ENCODE peak calls at places on chromosomes 7 and 10, in six cellular contexts. D is mammary epithelial cell, M is fibroblast of the aortic adventitia, N is epithelial cell of esophagus, A is cardiac fibroblast, G is AG04449. J is an unnamed sample.

GRCh38 chr7:143934526-143935340 is at the start of gene OR2F2:
- DNase-seq in D (no peak), M (peak; percentile 88), N (no peak), A (peak; percentile 85), G (peak; percentile 78), J (peak; percentile 48)

GRCh38 chr7:16564909-16565426 is 38.3 kb downstream of the LRRC72 start:
- DNase-seq in D (peak; percentile 39), M (peak; percentile 72), N (peak; percentile 59), A (peak; percentile 67), G (peak; percentile 9), J (peak; percentile 63)

GRCh38 chr10:47033081-47033480 is 121.9 kb downstream of the PTPN20 start:
- DNase-seq in D (no peak), M (no peak), N (no peak), A (no peak), G (no peak), J (no peak)

GRCh38 chr10:109427421-109427820 is 495.9 kb downstream of the XPNPEP1 start:
- DNase-seq in D (peak; percentile 2), M (peak; percentile 47), N (no peak), A (no peak), G (no peak), J (no peak)

GRCh38 chr10:63738410-63738809 is 217.2 kb downstream of the REEP3 start:
- DNase-seq in D (no peak), M (peak; percentile 54), N (peak; percentile 11), A (peak; percentile 75), G (no peak), J (peak; percentile 61)

GRCh38 chr10:22429146-22429545 is 83.8 kb downstream of the SPAG6 start:
- DNase-seq in D (no peak), M (no peak), N (no peak), A (no peak), G (no peak), J (no peak)

GRCh38 chr7:46007990-46008643 is 87.0 kb upstream of the IGFBP3 start:
- DNase-seq in D (no peak), M (no peak), N (no peak), A (peak; percentile 24), G (no peak), J (no peak)

GRCh38 chr7:135801045-135801693 is 52.6 kb upstream of the FAM180A start:
- DNase-seq in D (peak; percentile 51), M (peak; percentile 84), N (peak; percentile 70), A (peak; percentile 84), G (peak; percentile 5), J (peak; percentile 73)

GRCh38 chr10:35493196-35494118 is 111.7 kb upstream of the GJD4 start:
- DNase-seq in D (peak; percentile 5), M (peak; percentile 45), N (peak; percentile 16), A (no peak), G (no peak), J (no peak)

GRCh38 chr7:111744501-111745155 is 182.3 kb upstream of the IMMP2L start:
- DNase-seq in D (no peak), M (peak; percentile 80), N (peak; percentile 4), A (peak; percentile 38), G (peak; percentile 54), J (peak; percentile 93)

GRCh38 chr7:148473694-148474222 is 116.8 kb upstream of the C7orf33 start:
- DNase-seq in D (no peak), M (no peak), N (no peak), A (no peak), G (no peak), J (no peak)

GRCh38 chr7:158740657-158741293 is 36.2 kb upstream of the NCAPG2 start:
- DNase-seq in D (no peak), M (peak; percentile 93), N (peak; percentile 80), A (peak; percentile 90), G (peak; percentile 51), J (peak; percentile 98)

GRCh38 chr10:18145652-18146051 is 5.4 kb downstream of the CACNB2 start:
- DNase-seq in D (no peak), M (peak; percentile 79), N (peak; percentile 18), A (peak; percentile 67), G (no peak), J (peak; percentile 20)

GRCh38 chr10:120474956-120475355 is 17.9 kb downstream of the PLPP4 start:
- DNase-seq in D (no peak), M (no peak), N (no peak), A (no peak), G (no peak), J (no peak)

GRCh38 chr10:27504007-27504890 is at the start of gene RAB18:
- DNase-seq in D (peak; percentile 97), M (peak; percentile 99), N (peak; percentile 99), A (peak; percentile 99), G (peak; percentile 90), J (peak; percentile 99)
- TF ChIP-seq CTCF in D (no peak), M (peak; percentile 7), N (no peak), A (peak; percentile 21), G (peak; percentile 20), J (no peak)

DNA sequence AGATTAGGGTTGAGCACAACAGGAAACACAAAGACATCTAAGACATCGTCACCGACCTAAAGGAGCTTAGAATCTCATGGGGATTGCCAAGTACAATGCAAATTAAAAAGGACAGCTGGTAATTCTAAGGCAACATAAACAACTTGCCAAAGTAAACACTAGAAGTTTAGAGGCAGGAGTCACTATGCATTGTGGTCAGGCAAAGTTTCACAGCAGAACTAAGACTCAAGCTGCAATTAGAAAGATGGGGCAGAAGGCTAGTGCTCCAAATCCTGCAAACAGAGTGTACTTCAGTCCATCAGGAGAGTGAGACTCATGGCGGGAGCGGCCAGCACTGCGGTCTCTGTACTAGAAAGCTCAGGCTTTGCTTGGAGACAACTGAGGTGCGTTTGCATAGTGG is 52.7 kb downstream of the HIPK2 start:
- DNase-seq in D (peak; percentile 36), M (peak; percentile 66), N (peak; percentile 45), A (peak; percentile 74), G (peak; percentile 65), J (peak; percentile 90)
- H3K4me3 ChIP-seq in D (no peak overlapping the region), M (no peak overlapping the region), N (no peak overlapping the region), A (no peak overlapping the region), G (no peak overlapping the region), J (no peak overlapping the region)

GRCh38 chr10:6657669-6658068 is 77.6 kb upstream of the PRKCQ start:
- DNase-seq in D (no peak), M (no peak), N (no peak), A (no peak), G (no peak), J (no peak)

GRCh38 chr10:6660460-6660859 is 80.4 kb upstream of the PRKCQ start:
- DNase-seq in D (no peak), M (no peak), N (no peak), A (no peak), G (no peak), J (no peak)

DNA sequence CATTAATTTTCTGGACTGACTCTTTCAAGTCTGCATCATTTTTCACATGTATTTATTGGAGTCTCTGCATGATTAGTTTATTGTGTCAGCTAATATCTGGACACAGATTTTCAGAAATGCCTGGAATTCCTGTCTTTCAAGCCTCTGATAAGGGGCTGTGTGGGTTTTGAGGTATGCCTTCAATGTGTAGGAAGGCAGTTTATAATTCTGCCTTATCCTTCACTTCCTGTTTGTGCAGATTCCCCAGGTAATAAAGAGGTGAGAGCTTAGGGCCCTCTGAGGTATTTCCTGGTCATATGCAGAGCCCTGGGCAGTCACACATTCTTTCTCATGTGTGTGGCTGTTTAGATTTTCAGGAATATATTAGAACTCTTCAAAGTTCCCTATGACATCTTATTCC is 79.4 kb upstream of the PRKCQ start:
- DNase-seq in D (no peak), M (no peak), N (peak; percentile 29), A (no peak), G (no peak), J (no peak)
- TF ChIP-seq CTCF in D (no peak), M (no peak), N (no peak), A (no peak), G (no peak), J (no peak)

GRCh38 chr7:37231613-37232012 is 217.1 kb downstream of the ELMO1 start:
- DNase-seq in D (no peak), M (no peak), N (no peak), A (no peak), G (no peak), J (no peak)
- H3K4me3 ChIP-seq in D (no peak overlapping the region), M (no peak overlapping the region), N (no peak overlapping the region), A (no peak overlapping the region), G (no peak overlapping the region), J (no peak overlapping the region)

GRCh38 chr7:81470084-81470723 is 299.6 kb downstream of the HGF start:
- DNase-seq in D (peak; percentile 51), M (peak; percentile 83), N (peak; percentile 78), A (peak; percentile 87), G (no peak), J (peak; percentile 72)
- TF ChIP-seq CTCF in D (peak; percentile 70), M (peak; percentile 82), N (peak; percentile 77), A (peak; percentile 76), G (peak; percentile 72), J (peak; percentile 77)

DNA sequence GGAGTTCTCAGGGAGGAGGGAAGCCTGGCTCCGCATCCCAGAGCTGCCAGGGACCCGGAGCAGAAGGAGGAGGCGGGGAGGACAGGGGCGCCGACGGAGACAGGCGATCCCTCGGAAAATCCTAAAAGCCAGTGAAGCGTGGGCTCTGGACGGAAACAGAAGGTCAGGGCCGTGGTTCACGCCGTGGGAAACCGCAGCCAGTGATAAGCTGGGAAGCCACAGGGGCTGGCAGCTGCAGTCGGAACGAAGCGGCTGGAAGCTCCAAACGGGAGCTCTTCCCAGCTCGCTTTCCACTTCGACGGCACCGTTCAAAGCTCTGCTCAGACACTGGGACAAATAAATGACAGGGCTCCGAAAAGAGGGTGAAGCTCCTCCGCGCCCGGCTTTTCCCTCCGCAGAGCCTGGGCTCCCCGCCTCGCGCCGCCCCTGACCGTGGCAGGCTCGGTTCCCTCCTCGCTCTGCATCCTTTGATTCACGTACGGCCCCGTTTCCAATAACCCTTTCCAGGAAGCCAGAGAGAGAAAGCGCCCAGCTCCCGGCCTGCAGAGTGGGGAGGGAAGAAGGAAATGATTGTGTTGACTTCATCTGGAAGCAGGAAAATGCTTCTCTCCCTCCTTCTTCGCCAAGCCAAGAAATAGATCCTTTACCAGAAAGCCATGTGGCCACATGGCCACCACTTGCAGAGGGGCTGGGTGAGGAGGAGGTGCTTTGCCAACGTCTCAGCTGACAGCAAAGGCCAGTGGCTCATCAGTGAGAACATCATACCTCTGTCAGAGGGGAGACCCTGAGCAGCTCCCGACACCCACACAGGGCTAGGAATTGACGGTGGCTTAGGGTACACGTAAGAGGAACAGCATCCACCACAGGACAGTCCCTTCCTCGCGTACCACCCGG is 57.4 kb downstream of the ADRB1 start:
- DNase-seq in D (no peak), M (peak; percentile 33), N (peak; percentile 27), A (peak; percentile 46), G (no peak), J (peak; percentile 40)
- H3K4me3 ChIP-seq in D (peak overlapping the region; percentile 42), M (peak overlapping the region; percentile 51), N (peak overlapping the region; percentile 28), A (peak overlapping the region; percentile 34), G (peak overlapping the region; percentile 54), J (peak overlapping the region; percentile 35)

DNA sequence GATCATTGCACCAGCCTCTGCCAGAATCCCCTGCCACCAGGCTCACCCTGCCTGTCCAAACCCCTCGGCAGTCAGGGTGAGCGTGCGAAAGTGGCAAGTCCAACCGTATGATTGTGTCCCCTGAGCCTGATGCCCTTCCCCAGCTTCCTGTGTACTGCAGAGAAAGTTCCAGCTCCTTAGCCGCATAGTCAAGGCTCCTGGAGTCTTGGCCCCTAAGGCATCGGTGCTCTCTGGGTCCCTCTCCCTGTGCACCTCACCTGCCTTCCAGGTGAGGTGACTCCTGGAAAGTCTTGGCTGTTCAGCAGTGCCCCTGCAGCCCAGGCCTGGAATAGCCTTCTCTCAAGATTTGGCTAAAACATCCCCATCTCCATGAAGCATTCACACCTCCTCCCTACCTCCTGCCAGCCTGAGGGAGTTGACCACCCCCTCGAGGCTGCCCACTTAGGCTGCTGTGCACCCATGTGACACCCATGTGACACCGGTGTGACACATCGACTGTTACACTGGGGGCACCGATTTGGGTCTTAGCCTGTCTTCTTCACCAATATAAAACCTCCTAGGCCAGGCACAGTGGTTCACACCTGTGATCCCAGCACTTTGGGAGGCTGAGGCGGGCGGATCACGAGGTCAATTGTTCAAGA is 56.2 kb upstream of the ELN start:
- DNase-seq in D (peak; percentile 25), M (no peak), N (peak; percentile 34), A (no peak), G (no peak), J (no peak)
- TF ChIP-seq CTCF in D (peak; percentile 40), M (peak; percentile 16), N (peak; percentile 54), A (peak; percentile 14), G (no peak), J (peak; percentile 20)

GRCh38 chr10:132447446-132448247 is 50.6 kb downstream of the PWWP2B start:
- DNase-seq in D (peak; percentile 97), M (peak; percentile 53), N (peak; percentile 99), A (peak; percentile 52), G (peak; percentile 50), J (peak; percentile 85)
- H3K4me3 ChIP-seq in D (no peak overlapping the region), M (no peak overlapping the region), N (peak overlapping the region; percentile 53), A (no peak overlapping the region), G (no peak overlapping the region), J (no peak overlapping the region)